ENCODE peak calls at places on chromosomes 5 and 9, in four cellular contexts. E, Y, T and A are unnamed samples. For H3K4me1, the result is how much of the 10 kb centered on the place peaks cover.

GRCh38 chr9:70049672-70050271 is 6.1 kb downstream of the MAMDC2 start:
- DNase-seq in E (peak), Y (no peak), T (no peak), A (no peak)

GRCh38 chr5:74112372-74112875 is 486.4 kb downstream of the ARHGEF28 start:
- DNase-seq in E (no peak), Y (no peak), T (no peak), A (no peak)

GRCh38 chr9:115469826-115470225 is 351.9 kb upstream of the TNC start:
- DNase-seq in E (no peak), Y (no peak), T (peak), A (no peak)

GRCh38 chr5:93995126-93995621 is 253.8 kb upstream of the POU5F2 start:
- DNase-seq in E (no peak), Y (no peak), T (no peak), A (no peak)

GRCh38 chr9:117145811-117146490 is 268.9 kb downstream of the ASTN2 start:
- DNase-seq in E (no peak), Y (no peak), T (no peak), A (no peak)

GRCh38 chr5:60670764-60671163 is 29.2 kb downstream of the DEPDC1B start:
- DNase-seq in E (no peak), Y (no peak), T (no peak), A (no peak)

GRCh38 chr5:157816682-157817268 is 42.2 kb downstream of the CLINT1 start:
- DNase-seq in E (no peak), Y (no peak), T (no peak), A (peak)

GRCh38 chr9:15606667-15607472 is 54.0 kb downstream of the CCDC171 start:
- DNase-seq in E (no peak), Y (no peak), T (peak), A (peak)

GRCh38 chr9:127779136-127779981 is 893 bp upstream of the SH2D3C start:
- DNase-seq in E (no peak), Y (no peak), T (no peak), A (peak)

GRCh38 chr5:53170748-53171349 is 61.3 kb upstream of the MOCS2 start:
- DNase-seq in E (no peak), Y (no peak), T (peak), A (peak)

GRCh38 chr9:80650964-80651555 is 1038.3 kb downstream of the TLE1 start:
- DNase-seq in E (no peak), Y (no peak), T (no peak), A (no peak)

GRCh38 chr5:179620703-179621350 is 2.6 kb downstream of the HNRNPH1 start:
- DNase-seq in E (no peak), Y (no peak), T (no peak), A (no peak)

GRCh38 chr9:75147638-75148037 is 59.3 kb downstream of the OSTF1 start:
- DNase-seq in E (no peak), Y (no peak), T (no peak), A (no peak)

GRCh38 chr5:180112101-180112861 is 40.7 kb upstream of the RNF130 start:
- DNase-seq in E (peak), Y (no peak), T (no peak), A (no peak)

GRCh38 chr9:69945671-69946141 is 97.9 kb upstream of the MAMDC2 start:
- DNase-seq in E (no peak), Y (no peak), T (no peak), A (no peak)

GRCh38 chr9:26437056-26437711 is 455.4 kb downstream of the CAAP1 start:
- DNase-seq in E (no peak), Y (no peak), T (peak), A (no peak)

GRCh38 chr5:123122273-123122672 is 33.2 kb downstream of the PRDM6 start:
- DNase-seq in E (no peak), Y (no peak), T (no peak), A (no peak)

GRCh38 chr5:146284016-146284415 is 54.6 kb upstream of the POU4F3 start:
- DNase-seq in E (no peak), Y (no peak), T (no peak), A (no peak)

GRCh38 chr9:79237861-79238260 is 333.9 kb upstream of the TLE4 start:
- DNase-seq in E (no peak), Y (no peak), T (no peak), A (no peak)

GRCh38 chr9:122376791-122377190 is 6.0 kb downstream of the PTGS1 start:
- DNase-seq in E (no peak), Y (no peak), T (no peak), A (no peak)

GRCh38 chr9:131140550-131140949 is 15.2 kb downstream of the NUP214 start:
- DNase-seq in E (no peak), Y (no peak), T (no peak), A (no peak)

GRCh38 chr5:113169720-113170119 is 193.1 kb downstream of the DCP2 start:
- DNase-seq in E (no peak), Y (no peak), T (no peak), A (no peak)

GRCh38 chr5:6522983-6523382 is 74.3 kb downstream of the UBE2QL1 start:
- DNase-seq in E (no peak), Y (peak), T (no peak), A (no peak)

GRCh38 chr5:352639-353598 is 31.4 kb downstream of the AHRR start:
- DNase-seq in E (no peak), Y (peak), T (peak), A (no peak)

GRCh38 chr5:37839441-37840035 is 303 bp downstream of the GDNF start:
- DNase-seq in E (peak), Y (no peak), T (peak), A (peak)

GRCh38 chr5:121559832-121560231 is 291.9 kb upstream of the FTMT start:
- DNase-seq in E (no peak), Y (no peak), T (no peak), A (no peak)

GRCh38 chr5:76994337-76994736 is 35.9 kb upstream of the AGGF1 start:
- DNase-seq in E (no peak), Y (no peak), T (no peak), A (no peak)

GRCh38 chr5:121031487-121031886 is 567.4 kb downstream of the PRR16 start:
- DNase-seq in E (no peak), Y (no peak), T (no peak), A (no peak)

GRCh38 chr5:53820119-53820801 is 259.8 kb downstream of the NDUFS4 start:
- DNase-seq in E (no peak), Y (no peak), T (no peak), A (no peak)

GRCh38 chr5:66769839-66770617 is 173.8 kb downstream of the MAST4 start:
- DNase-seq in E (no peak), Y (no peak), T (peak), A (peak)

GRCh38 chr5:74105126-74105780 is 479.3 kb downstream of the ARHGEF28 start:
- DNase-seq in E (no peak), Y (no peak), T (no peak), A (no peak)

GRCh38 chr5:17440766-17441165 is 57.3 kb upstream of the TAF11L2 start:
- DNase-seq in E (no peak), Y (no peak), T (no peak), A (no peak)

GRCh38 chr5:136766456-136766855 is 401.1 kb upstream of the TRPC7 start:
- DNase-seq in E (no peak), Y (no peak), T (no peak), A (no peak)

GRCh38 chr5:168477060-168477459 is 9.2 kb upstream of the RARS1 start:
- DNase-seq in E (no peak), Y (no peak), T (peak), A (peak)

GRCh38 chr5:143572270-143572669 is 168.8 kb upstream of the NR3C1 start:
- DNase-seq in E (no peak), Y (no peak), T (no peak), A (no peak)

DNA sequence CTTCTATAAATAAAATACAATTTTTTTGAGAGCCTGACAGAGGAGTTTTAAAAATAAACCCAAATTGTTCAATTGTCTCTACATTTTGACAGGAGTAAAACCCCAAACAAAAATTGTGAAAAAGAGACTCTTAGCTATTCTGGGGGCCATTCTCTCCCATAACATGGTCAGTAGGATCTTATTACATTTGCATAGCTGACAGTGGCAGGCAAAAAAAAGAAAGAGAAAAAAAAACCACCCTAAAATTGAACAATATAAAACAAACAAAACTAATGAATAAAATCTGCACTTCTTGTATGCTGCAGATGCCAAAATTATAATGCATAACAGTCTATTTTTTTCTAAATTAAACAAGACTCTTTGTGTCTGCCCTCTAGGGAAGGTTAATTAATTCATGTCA is 79.8 kb upstream of the CDH6 start:
- DNase-seq in E (no peak), Y (no peak), T (no peak), A (no peak)
- H3K27ac ChIP-seq in E (no peak), Y (no peak), T (no peak), A (peak)

DNA sequence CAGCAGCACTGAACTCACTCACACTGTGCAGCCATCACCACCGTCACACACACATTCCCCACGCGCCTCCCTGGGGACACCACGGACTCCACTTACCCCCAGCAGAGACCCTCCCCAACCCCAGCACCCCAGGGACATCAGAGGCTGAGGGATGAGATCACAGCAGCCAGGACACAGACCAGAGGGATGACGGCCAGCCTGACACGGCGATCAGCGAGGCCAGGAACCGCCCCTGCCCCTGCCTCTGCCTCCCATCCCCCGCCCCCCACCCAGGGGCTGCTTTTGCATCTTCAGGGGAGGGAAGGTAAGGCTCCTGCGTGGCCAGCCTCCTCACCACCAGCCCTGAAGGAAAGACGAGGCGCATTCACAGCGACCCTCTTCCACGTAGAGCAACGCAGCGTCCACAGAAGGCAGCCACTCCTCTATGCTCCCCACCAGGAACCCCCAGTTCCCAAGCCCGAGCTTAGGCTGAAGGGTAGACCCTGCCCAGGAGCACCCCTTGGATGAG is 104.5 kb downstream of the VAV2 start:
- DNase-seq in E (no peak), Y (no peak), T (no peak), A (no peak)
- H3K4me1 ChIP-seq in E (under half), Y (under half), T (under half), A (half or more)

DNA sequence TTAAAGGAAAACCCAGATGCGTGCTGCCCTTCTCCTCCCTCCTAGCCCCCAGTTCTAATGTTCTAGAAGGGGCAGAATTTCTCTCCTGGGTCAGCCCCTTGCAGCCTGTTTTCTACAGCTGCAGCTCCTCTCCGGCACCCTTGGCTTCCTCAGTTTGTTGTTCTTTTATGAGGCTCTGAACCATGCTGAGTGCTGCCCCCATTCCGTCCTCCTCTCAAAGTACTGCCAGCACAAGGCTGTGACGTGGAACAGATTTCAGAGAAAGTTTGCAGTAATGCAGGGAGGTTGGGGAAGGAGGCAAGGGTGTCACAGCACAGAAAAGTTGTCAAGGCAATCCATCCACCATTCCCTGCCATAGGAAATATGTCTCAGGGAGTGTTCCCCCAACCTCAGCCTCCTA is 63.3 kb downstream of the RGS3 start:
- DNase-seq in E (no peak), Y (no peak), T (no peak), A (no peak)
- H3K27ac ChIP-seq in E (peak), Y (peak), T (no peak), A (no peak)

GRCh38 chr9:102461441-102461840 is 533.7 kb upstream of the CYLC2 start:
- DNase-seq in E (no peak), Y (no peak), T (no peak), A (peak)
- H3K4me1 ChIP-seq in E (under half), Y (under half), T (under half), A (under half)

GRCh38 chr5:96081276-96081858 is 119.7 kb upstream of the ELL2 start:
- DNase-seq in E (no peak), Y (no peak), T (no peak), A (no peak)
- H3K27ac ChIP-seq in E (no peak), Y (no peak), T (no peak), A (no peak)

DNA sequence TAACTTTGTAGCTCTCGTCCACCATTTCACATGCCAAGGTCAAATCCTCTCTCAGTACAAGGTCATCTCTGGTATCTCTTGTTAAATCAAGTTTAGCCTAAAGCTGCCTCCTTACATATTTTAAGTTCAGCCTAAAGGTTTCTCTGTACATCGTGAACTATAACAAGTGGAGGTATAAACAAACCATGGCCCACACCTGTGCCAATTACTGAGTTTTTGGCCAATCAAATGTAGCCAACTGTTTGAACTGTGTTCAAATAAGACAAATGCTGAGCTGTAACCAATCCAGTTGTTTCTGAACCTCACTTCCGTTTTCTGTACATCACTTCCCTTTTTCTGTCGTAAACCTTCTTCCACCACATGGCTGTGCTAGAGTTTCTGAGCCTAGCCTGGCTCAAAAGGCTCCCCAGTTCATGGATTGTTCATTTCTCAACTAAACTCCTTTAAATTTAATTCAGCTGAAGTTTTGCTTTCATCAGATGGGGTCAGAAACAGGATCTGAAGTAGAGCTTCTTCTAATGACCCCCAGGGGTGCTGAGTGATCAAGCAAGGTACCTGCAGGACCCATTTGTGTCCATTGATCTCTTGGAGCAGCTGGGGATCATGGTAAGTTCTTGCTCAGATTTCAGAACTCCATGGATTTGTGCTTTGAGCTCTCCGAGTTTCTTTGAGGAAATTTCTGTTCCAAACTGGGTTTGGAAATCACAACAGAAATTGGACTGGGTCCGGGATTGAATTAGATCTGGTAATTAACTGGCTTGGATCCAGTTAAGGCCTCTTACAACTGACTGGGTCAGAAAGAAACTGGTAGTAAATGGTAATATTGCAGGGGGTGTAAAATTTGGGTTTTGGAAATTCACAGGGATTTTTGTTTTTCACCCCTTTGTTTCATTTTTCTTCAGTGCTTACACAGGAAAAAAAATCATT is 11.0 kb upstream of the NANS start:
- DNase-seq in E (no peak), Y (no peak), T (no peak), A (peak)
- H3K4me1 ChIP-seq in E (under half), Y (under half), T (under half), A (under half)

GRCh38 chr5:10553476-10553875 is 10.4 kb upstream of the ANKRD33B start:
- DNase-seq in E (no peak), Y (no peak), T (no peak), A (no peak)
- H3K27ac ChIP-seq in E (no peak), Y (no peak), T (no peak), A (no peak)

DNA sequence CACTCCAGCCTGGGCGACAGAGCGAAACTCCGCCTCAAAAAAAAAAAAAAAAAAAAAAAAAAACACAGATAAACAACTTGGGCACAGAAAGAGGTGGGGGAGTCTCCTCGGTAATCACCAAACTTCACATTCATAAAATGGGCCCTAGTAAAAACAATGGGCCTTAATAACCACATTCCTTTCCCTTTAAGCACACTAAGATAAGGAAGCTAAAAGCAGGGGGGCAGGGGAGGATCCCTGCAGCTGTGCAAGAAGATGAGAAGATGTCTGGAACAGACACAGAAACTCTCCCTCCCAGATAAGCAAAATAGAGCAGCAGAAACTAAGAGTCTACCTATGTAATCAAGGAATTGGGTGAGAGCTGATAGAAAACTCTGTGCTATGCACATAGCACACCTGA is 111.2 kb upstream of the FAM174A start:
- DNase-seq in E (no peak), Y (no peak), T (no peak), A (no peak)
- H3K4me1 ChIP-seq in E (under half), Y (under half), T (under half), A (under half)